ENCODE peak calls at places on chromosome 15, in seven cellular contexts. One of them, this sample, is unnamed.

GRCh38 chr15:93221754-93222153 is 132.7 kb upstream of the RGMA start:
- DNase-seq in HFFc6: no peak
- DNase-seq in dorsolateral prefrontal cortex: no peak
- DNase-seq in uterus: no peak
- DNase-seq in left ventricle myocardium inferior: no peak
- DNase-seq in GM20000: no peak
- DNase-seq in stomach: no peak
- DNase-seq in this sample: no peak

GRCh38 chr15:95016511-95017219 is 785.3 kb downstream of the MCTP2 start:
- DNase-seq in HFFc6: peak
- DNase-seq in GM20000: no peak
- DNase-seq in left ventricle myocardium inferior: no peak
- DNase-seq in uterus: no peak
- DNase-seq in dorsolateral prefrontal cortex: no peak
- DNase-seq in stomach: no peak
- DNase-seq in this sample: no peak

GRCh38 chr15:54576303-54576935 is 598.2 kb downstream of the UNC13C start:
- DNase-seq in GM20000: no peak
- DNase-seq in left ventricle myocardium inferior: no peak
- DNase-seq in dorsolateral prefrontal cortex: no peak
- DNase-seq in HFFc6: no peak
- DNase-seq in uterus: no peak
- DNase-seq in stomach: no peak
- DNase-seq in this sample: no peak

GRCh38 chr15:78264304-78265136 is at the start of gene DNAJA4:
- DNase-seq in left ventricle myocardium inferior: peak
- DNase-seq in HFFc6: no peak
- DNase-seq in stomach: peak
- DNase-seq in dorsolateral prefrontal cortex: peak
- DNase-seq in GM20000: peak
- DNase-seq in uterus: peak
- DNase-seq in this sample: peak

GRCh38 chr15:60583946-60584345 is 105.0 kb upstream of the ICE2 start:
- DNase-seq in HFFc6: no peak
- DNase-seq in left ventricle myocardium inferior: no peak
- DNase-seq in dorsolateral prefrontal cortex: no peak
- DNase-seq in stomach: no peak
- DNase-seq in GM20000: no peak
- DNase-seq in uterus: no peak
- DNase-seq in this sample: no peak

GRCh38 chr15:80404719-80405553 is 754 bp downstream of the ARNT2 start:
- DNase-seq in uterus: no peak
- DNase-seq in stomach: no peak
- DNase-seq in dorsolateral prefrontal cortex: peak
- DNase-seq in GM20000: peak
- DNase-seq in left ventricle myocardium inferior: no peak
- DNase-seq in HFFc6: no peak
- DNase-seq in this sample: peak

GRCh38 chr15:28873585-28874139 is 12.1 kb upstream of the APBA2 start:
- DNase-seq in HFFc6: no peak
- DNase-seq in stomach: no peak
- DNase-seq in left ventricle myocardium inferior: no peak
- DNase-seq in dorsolateral prefrontal cortex: peak
- DNase-seq in uterus: no peak
- DNase-seq in GM20000: no peak
- DNase-seq in this sample: no peak

GRCh38 chr15:24848050-24848449 is 106.7 kb upstream of the SNRPN start:
- DNase-seq in dorsolateral prefrontal cortex: peak
- DNase-seq in uterus: no peak
- DNase-seq in HFFc6: no peak
- DNase-seq in GM20000: no peak
- DNase-seq in stomach: no peak
- DNase-seq in left ventricle myocardium inferior: peak
- DNase-seq in this sample: peak

GRCh38 chr15:83673385-83673784 is 19.5 kb downstream of the ADAMTSL3 start:
- DNase-seq in uterus: no peak
- DNase-seq in dorsolateral prefrontal cortex: no peak
- DNase-seq in GM20000: no peak
- DNase-seq in left ventricle myocardium inferior: no peak
- DNase-seq in HFFc6: no peak
- DNase-seq in stomach: no peak
- DNase-seq in this sample: no peak

GRCh38 chr15:68639926-68640600 is 61.3 kb downstream of the CORO2B start:
- DNase-seq in left ventricle myocardium inferior: no peak
- DNase-seq in HFFc6: peak
- DNase-seq in stomach: no peak
- DNase-seq in uterus: peak
- DNase-seq in GM20000: no peak
- DNase-seq in dorsolateral prefrontal cortex: no peak
- DNase-seq in this sample: no peak

GRCh38 chr15:85551221-85551832 is 170.9 kb downstream of the AKAP13 start:
- DNase-seq in left ventricle myocardium inferior: no peak
- DNase-seq in HFFc6: no peak
- DNase-seq in stomach: no peak
- DNase-seq in uterus: no peak
- DNase-seq in GM20000: no peak
- DNase-seq in dorsolateral prefrontal cortex: no peak
- DNase-seq in this sample: no peak

GRCh38 chr15:91456921-91457320 is 356.9 kb downstream of the SV2B start:
- DNase-seq in dorsolateral prefrontal cortex: no peak
- DNase-seq in left ventricle myocardium inferior: no peak
- DNase-seq in HFFc6: no peak
- DNase-seq in GM20000: no peak
- DNase-seq in uterus: no peak
- DNase-seq in stomach: no peak
- DNase-seq in this sample: no peak

GRCh38 chr15:43948691-43949325 is 122.0 kb downstream of the WDR76 start:
- DNase-seq in uterus: no peak
- DNase-seq in HFFc6: no peak
- DNase-seq in left ventricle myocardium inferior: no peak
- DNase-seq in stomach: no peak
- DNase-seq in dorsolateral prefrontal cortex: no peak
- DNase-seq in GM20000: peak
- DNase-seq in this sample: no peak

GRCh38 chr15:55897560-55898336 is 95.7 kb downstream of the NEDD4 start:
- DNase-seq in stomach: peak
- DNase-seq in GM20000: peak
- DNase-seq in left ventricle myocardium inferior: peak
- DNase-seq in dorsolateral prefrontal cortex: peak
- DNase-seq in uterus: peak
- DNase-seq in HFFc6: peak
- DNase-seq in this sample: peak

GRCh38 chr15:48631191-48631770 is 14.2 kb downstream of the FBN1 start:
- DNase-seq in left ventricle myocardium inferior: peak
- DNase-seq in HFFc6: no peak
- DNase-seq in dorsolateral prefrontal cortex: no peak
- DNase-seq in GM20000: no peak
- DNase-seq in uterus: no peak
- DNase-seq in stomach: no peak
- DNase-seq in this sample: no peak

GRCh38 chr15:65869954-65870871 is 922 bp downstream of the RAB11A start:
- DNase-seq in stomach: peak
- DNase-seq in dorsolateral prefrontal cortex: no peak
- DNase-seq in left ventricle myocardium inferior: peak
- DNase-seq in uterus: peak
- DNase-seq in HFFc6: peak
- DNase-seq in GM20000: peak
- DNase-seq in this sample: peak

GRCh38 chr15:27619204-27619603 is 479.9 kb downstream of the OCA2 start:
- DNase-seq in HFFc6: no peak
- DNase-seq in dorsolateral prefrontal cortex: no peak
- DNase-seq in GM20000: no peak
- DNase-seq in left ventricle myocardium inferior: no peak
- DNase-seq in stomach: no peak
- DNase-seq in uterus: no peak
- DNase-seq in this sample: no peak

GRCh38 chr15:27623149-27623548 is 476.0 kb downstream of the OCA2 start:
- DNase-seq in uterus: no peak
- DNase-seq in GM20000: no peak
- DNase-seq in dorsolateral prefrontal cortex: no peak
- DNase-seq in HFFc6: no peak
- DNase-seq in left ventricle myocardium inferior: no peak
- DNase-seq in stomach: no peak
- DNase-seq in this sample: no peak

GRCh38 chr15:27627623-27628022 is 471.5 kb downstream of the OCA2 start:
- DNase-seq in stomach: no peak
- DNase-seq in left ventricle myocardium inferior: no peak
- DNase-seq in HFFc6: no peak
- DNase-seq in dorsolateral prefrontal cortex: no peak
- DNase-seq in uterus: no peak
- DNase-seq in GM20000: no peak
- DNase-seq in this sample: no peak

GRCh38 chr15:27628486-27628885 is 470.6 kb downstream of the OCA2 start:
- DNase-seq in GM20000: no peak
- DNase-seq in left ventricle myocardium inferior: no peak
- DNase-seq in HFFc6: no peak
- DNase-seq in uterus: no peak
- DNase-seq in dorsolateral prefrontal cortex: no peak
- DNase-seq in stomach: no peak
- DNase-seq in this sample: no peak

GRCh38 chr15:27623560-27624305 is 475.4 kb downstream of the OCA2 start:
- DNase-seq in uterus: no peak
- DNase-seq in HFFc6: no peak
- DNase-seq in dorsolateral prefrontal cortex: no peak
- DNase-seq in stomach: no peak
- DNase-seq in GM20000: no peak
- DNase-seq in left ventricle myocardium inferior: no peak
- DNase-seq in this sample: no peak
- TF ChIP-seq CTCF in uterus: no peak
- TF ChIP-seq CTCF in HFFc6: no peak
- TF ChIP-seq CTCF in dorsolateral prefrontal cortex: no peak
- TF ChIP-seq CTCF in stomach: no peak
- TF ChIP-seq CTCF in GM20000: no peak
- TF ChIP-seq CTCF in left ventricle myocardium inferior: no peak
- TF ChIP-seq CTCF in this sample: no peak

GRCh38 chr15:70501849-70502248 is 261.5 kb downstream of the UACA start:
- DNase-seq in dorsolateral prefrontal cortex: no peak
- DNase-seq in uterus: no peak
- DNase-seq in stomach: no peak
- DNase-seq in GM20000: no peak
- DNase-seq in HFFc6: no peak
- DNase-seq in left ventricle myocardium inferior: no peak
- DNase-seq in this sample: no peak
- TF ChIP-seq CTCF in dorsolateral prefrontal cortex: no peak
- TF ChIP-seq CTCF in uterus: no peak
- TF ChIP-seq CTCF in stomach: no peak
- TF ChIP-seq CTCF in GM20000: no peak
- TF ChIP-seq CTCF in HFFc6: no peak
- TF ChIP-seq CTCF in left ventricle myocardium inferior: no peak
- TF ChIP-seq CTCF in this sample: no peak

DNA sequence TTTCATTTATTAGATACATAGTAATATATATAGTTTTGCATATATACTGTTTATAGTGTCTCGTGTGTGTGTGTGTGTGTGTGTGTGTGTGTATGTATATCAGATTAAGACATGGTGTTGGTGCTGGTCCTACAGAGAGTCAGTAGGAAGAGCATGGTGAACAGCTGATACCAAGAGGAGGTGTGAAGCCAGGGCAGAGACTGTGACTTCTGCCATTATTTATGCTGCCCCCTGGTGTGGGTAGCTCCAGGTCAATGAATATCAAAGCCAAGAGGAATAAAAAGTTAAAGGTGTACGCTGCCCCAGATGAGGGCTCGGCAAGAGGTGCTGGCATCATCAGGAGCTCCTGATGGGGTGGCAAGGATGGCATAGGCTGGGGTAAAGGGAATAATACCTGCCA is 299.5 kb upstream of the RASGRP1 start:
- DNase-seq in dorsolateral prefrontal cortex: no peak
- DNase-seq in uterus: no peak
- DNase-seq in left ventricle myocardium inferior: no peak
- DNase-seq in stomach: no peak
- DNase-seq in HFFc6: no peak
- DNase-seq in GM20000: no peak
- DNase-seq in this sample: no peak
- TF ChIP-seq CTCF in dorsolateral prefrontal cortex: no peak
- TF ChIP-seq CTCF in uterus: no peak
- TF ChIP-seq CTCF in left ventricle myocardium inferior: no peak
- TF ChIP-seq CTCF in stomach: no peak
- TF ChIP-seq CTCF in HFFc6: peak
- TF ChIP-seq CTCF in GM20000: no peak
- TF ChIP-seq CTCF in this sample: no peak

DNA sequence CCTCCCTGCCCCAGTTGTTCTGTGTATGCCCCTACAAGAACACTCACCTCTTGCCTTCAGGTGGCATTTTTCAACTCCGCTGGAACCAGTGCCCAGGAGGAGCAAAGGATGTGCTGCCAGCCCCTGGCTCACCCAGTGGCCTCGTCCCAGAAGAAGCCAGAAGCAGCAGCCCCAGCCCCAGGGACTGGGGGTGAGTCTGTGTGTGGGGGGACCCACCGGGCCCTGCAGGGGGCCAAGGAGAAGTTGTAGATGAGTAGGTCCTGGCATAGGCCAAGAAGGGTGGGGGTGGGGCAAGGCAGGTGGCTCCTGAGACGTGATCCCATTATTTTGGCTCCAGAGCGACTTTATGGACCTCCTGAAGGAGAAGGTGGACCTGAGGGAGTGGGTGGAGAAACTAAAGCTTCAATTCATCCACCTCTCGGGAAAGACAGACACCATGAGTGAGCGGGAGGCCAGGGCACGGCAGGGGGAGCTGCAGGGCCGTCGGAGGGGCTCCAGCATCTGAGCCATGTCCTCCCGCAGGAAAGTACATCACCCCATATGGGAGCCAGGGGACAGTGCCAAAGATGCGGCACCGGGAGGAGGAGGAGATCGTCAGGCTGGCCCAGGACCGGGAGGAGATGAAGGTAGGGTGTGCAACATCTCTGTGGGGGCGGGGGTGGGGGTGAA is 29.3 kb downstream of the NGRN start:
- DNase-seq in GM20000: no peak
- DNase-seq in left ventricle myocardium inferior: no peak
- DNase-seq in dorsolateral prefrontal cortex: no peak
- DNase-seq in uterus: peak
- DNase-seq in stomach: no peak
- DNase-seq in HFFc6: no peak
- DNase-seq in this sample: no peak
- TF ChIP-seq CTCF in GM20000: no peak
- TF ChIP-seq CTCF in left ventricle myocardium inferior: no peak
- TF ChIP-seq CTCF in dorsolateral prefrontal cortex: no peak
- TF ChIP-seq CTCF in uterus: peak
- TF ChIP-seq CTCF in stomach: no peak
- TF ChIP-seq CTCF in HFFc6: no peak
- TF ChIP-seq CTCF in this sample: no peak

GRCh38 chr15:72153269-72153668 is 35.1 kb downstream of the SENP8 start:
- DNase-seq in GM20000: no peak
- DNase-seq in uterus: no peak
- DNase-seq in stomach: no peak
- DNase-seq in dorsolateral prefrontal cortex: no peak
- DNase-seq in left ventricle myocardium inferior: no peak
- DNase-seq in HFFc6: no peak
- DNase-seq in this sample: no peak
- TF ChIP-seq CTCF in GM20000: no peak
- TF ChIP-seq CTCF in uterus: no peak
- TF ChIP-seq CTCF in stomach: no peak
- TF ChIP-seq CTCF in dorsolateral prefrontal cortex: no peak
- TF ChIP-seq CTCF in left ventricle myocardium inferior: no peak
- TF ChIP-seq CTCF in HFFc6: no peak
- TF ChIP-seq CTCF in this sample: no peak

DNA sequence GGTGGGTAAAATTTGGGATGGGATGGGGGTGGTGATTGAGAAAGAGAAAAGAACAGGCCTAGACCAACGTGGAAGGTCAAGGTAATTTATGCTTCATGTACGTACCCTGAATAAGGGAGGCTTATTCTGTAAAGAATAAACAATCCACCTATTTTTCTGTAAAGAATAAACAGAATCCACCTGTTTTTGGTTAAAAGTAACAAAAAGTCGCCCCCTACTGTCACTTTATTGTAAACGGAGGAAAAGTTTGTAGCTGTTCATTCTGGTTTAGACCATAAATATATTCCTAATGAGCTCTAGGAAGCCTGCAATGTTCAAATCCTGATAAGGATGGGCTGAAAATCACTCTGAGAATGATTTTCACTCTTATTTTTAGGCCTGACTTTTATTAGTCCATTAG is 23.5 kb upstream of the SQOR start:
- DNase-seq in HFFc6: peak
- DNase-seq in GM20000: no peak
- DNase-seq in dorsolateral prefrontal cortex: no peak
- DNase-seq in stomach: no peak
- DNase-seq in uterus: no peak
- DNase-seq in left ventricle myocardium inferior: no peak
- DNase-seq in this sample: no peak
- TF ChIP-seq CTCF in HFFc6: peak
- TF ChIP-seq CTCF in GM20000: peak
- TF ChIP-seq CTCF in dorsolateral prefrontal cortex: peak
- TF ChIP-seq CTCF in stomach: no peak
- TF ChIP-seq CTCF in uterus: no peak
- TF ChIP-seq CTCF in left ventricle myocardium inferior: peak
- TF ChIP-seq CTCF in this sample: peak

This sample was measured in endothelial cell.